ENCODE peak calls at places on chromosomes 5 and 9, in four cellular contexts. A is GM23248, X is GM23338, H is stomach. W is an unnamed sample. For H3K36me3, the result is how much of the 10 kb centered on the place peaks cover.

GRCh38 chr5:63959177-63959982 is 2.9 kb downstream of the HTR1A start:
- DNase-seq in A (no peak), X (peak), H (no peak), W (no peak)

GRCh38 chr5:147675168-147675567 is 107.4 kb downstream of the JAKMIP2 start:
- DNase-seq in A (no peak), X (no peak), H (no peak), W (no peak)

GRCh38 chr5:44389410-44389879 is at the start of gene FGF10:
- DNase-seq in A (peak), X (peak), H (no peak), W (no peak)

GRCh38 chr9:88694625-88695024 is 159.6 kb downstream of the NXNL2 start:
- DNase-seq in A (peak), X (no peak), H (no peak), W (no peak)

GRCh38 chr9:132744881-132745761 is 74.9 kb downstream of the GTF3C4 start:
- DNase-seq in A (peak), X (peak), H (no peak), W (no peak)

GRCh38 chr9:9904021-9904420 is 708.8 kb downstream of the PTPRD start:
- DNase-seq in A (no peak), X (no peak), H (no peak), W (no peak)

GRCh38 chr9:129422032-129422842 is 198.7 kb downstream of the C9orf50 start:
- DNase-seq in A (no peak), X (no peak), H (no peak), W (no peak)

GRCh38 chr5:107736608-107737007 is 65.9 kb upstream of the EFNA5 start:
- DNase-seq in A (no peak), X (no peak), H (no peak), W (no peak)

GRCh38 chr5:27172708-27173107 is 134.3 kb upstream of the CDH9 start:
- DNase-seq in A (no peak), X (no peak), H (no peak), W (no peak)

GRCh38 chr5:154380263-154380662 is 65.5 kb upstream of the SAP30L start:
- DNase-seq in A (no peak), X (no peak), H (no peak), W (no peak)

GRCh38 chr5:59724482-59725392 is 168.8 kb downstream of the PDE4D start:
- DNase-seq in A (peak), X (peak), H (no peak), W (no peak)

GRCh38 chr5:23064710-23065109 is 211.6 kb upstream of the CDH12 start:
- DNase-seq in A (no peak), X (no peak), H (no peak), W (no peak)

GRCh38 chr9:135484460-135485277 is 5.1 kb downstream of the PPP1R26 start:
- DNase-seq in A (no peak), X (no peak), H (no peak), W (no peak)

GRCh38 chr5:181243020-181243520 is 636 bp downstream of the RACK1 start:
- DNase-seq in A (peak), X (no peak), H (no peak), W (no peak)

GRCh38 chr9:95511232-95511951 is 5.4 kb downstream of the PTCH1 start:
- DNase-seq in A (peak), X (peak), H (peak), W (peak)

GRCh38 chr9:115137511-115137910 is 19.6 kb upstream of the TNC start:
- DNase-seq in A (no peak), X (no peak), H (no peak), W (no peak)

GRCh38 chr9:114504341-114505186 is 709 bp downstream of the WHRN start:
- DNase-seq in A (peak), X (peak), H (peak), W (peak)

GRCh38 chr9:73558471-73558870 is 406.8 kb downstream of the ANXA1 start:
- DNase-seq in A (no peak), X (no peak), H (no peak), W (no peak)

GRCh38 chr9:83937861-83938455 is 16.7 kb upstream of the KIF27 start:
- DNase-seq in A (peak), X (peak), H (no peak), W (peak)

GRCh38 chr5:140785905-140786686 is at the start of gene PCDHA1:
- DNase-seq in A (no peak), X (peak), H (no peak), W (no peak)

GRCh38 chr9:38087934-38088925 is 19.2 kb upstream of the SHB start:
- DNase-seq in A (peak), X (peak), H (peak), W (peak)

GRCh38 chr5:54007822-54008777 is 302.3 kb downstream of the ARL15 start:
- DNase-seq in A (peak), X (no peak), H (no peak), W (no peak)

GRCh38 chr5:68200288-68200687 is 15.3 kb upstream of the PIK3R1 start:
- DNase-seq in A (no peak), X (no peak), H (no peak), W (no peak)

GRCh38 chr5:91329273-91329672 is 53.8 kb downstream of the ARRDC3 start:
- DNase-seq in A (no peak), X (no peak), H (no peak), W (no peak)

GRCh38 chr5:165630211-165630866 is 2124.9 kb downstream of the MAT2B start:
- DNase-seq in A (peak), X (peak), H (peak), W (peak)

GRCh38 chr9:78261403-78262001 is 25.6 kb downstream of the CEP78 start:
- DNase-seq in A (peak), X (peak), H (no peak), W (no peak)

GRCh38 chr9:13033959-13034695 is 245.4 kb downstream of the MPDZ start:
- DNase-seq in A (peak), X (peak), H (peak), W (peak)

GRCh38 chr5:173963867-173964429 is 25.0 kb upstream of the C5orf47 start:
- DNase-seq in A (no peak), X (peak), H (no peak), W (peak)

GRCh38 chr5:122111513-122111912 is 17.8 kb upstream of the ZNF474 start:
- DNase-seq in A (no peak), X (no peak), H (no peak), W (no peak)

GRCh38 chr9:91179237-91180138 is 182.2 kb downstream of the AUH start:
- DNase-seq in A (peak), X (no peak), H (peak), W (no peak)

GRCh38 chr5:122493776-122494518 is 181.9 kb downstream of the SNCAIP start:
- DNase-seq in A (no peak), X (no peak), H (no peak), W (no peak)

GRCh38 chr5:33257807-33258491 is 182.8 kb upstream of the TARS1 start:
- DNase-seq in A (peak), X (no peak), H (no peak), W (no peak)

GRCh38 chr9:121604242-121604641 is 47.2 kb upstream of the DAB2IP start:
- DNase-seq in A (no peak), X (peak), H (peak), W (no peak)

GRCh38 chr9:108894225-108894997 is 32.3 kb downstream of the ACTL7A start:
- DNase-seq in A (no peak), X (no peak), H (no peak), W (no peak)
- H3K36me3 ChIP-seq in A (under half), X (half or more), H (half or more), W (under half)

GRCh38 chr9:70110194-70111041 is 66.8 kb downstream of the MAMDC2 start:
- DNase-seq in A (no peak), X (no peak), H (no peak), W (no peak)

GRCh38 chr9:70105142-70105541 is 61.5 kb downstream of the MAMDC2 start:
- DNase-seq in A (no peak), X (no peak), H (no peak), W (no peak)

GRCh38 chr9:70106571-70106970 is 62.9 kb downstream of the MAMDC2 start:
- DNase-seq in A (no peak), X (no peak), H (no peak), W (no peak)

GRCh38 chr9:70111042-70111602 is 67.5 kb downstream of the MAMDC2 start:
- DNase-seq in A (peak), X (peak), H (peak), W (peak)

DNA sequence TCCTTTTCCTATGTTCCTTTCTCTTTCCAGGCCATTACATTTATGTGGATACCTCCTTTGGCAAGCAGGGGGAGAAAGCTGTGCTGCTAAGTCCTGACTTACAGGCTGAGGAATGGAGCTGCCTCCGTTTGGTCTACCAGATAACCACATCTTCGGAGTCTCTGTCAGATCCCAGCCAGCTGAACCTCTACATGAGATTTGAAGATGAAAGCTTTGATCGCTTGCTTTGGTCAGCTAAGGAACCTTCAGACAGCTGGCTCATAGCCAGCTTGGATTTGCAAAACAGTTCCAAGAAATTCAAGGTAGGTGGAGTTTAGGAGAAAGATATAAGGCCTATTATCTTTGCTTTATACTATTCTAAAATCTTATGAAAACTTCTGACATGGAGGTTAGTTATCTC is 64.5 kb downstream of the MAMDC2 start:
- DNase-seq in A (no peak), X (no peak), H (no peak), W (no peak)
- H3K36me3 ChIP-seq in A (under half), X (under half), H (under half), W (under half)

GRCh38 chr5:126486332-126486731 is 63.1 kb downstream of the GRAMD2B start:
- DNase-seq in A (peak), X (no peak), H (no peak), W (no peak)
- H3K36me3 ChIP-seq in A (half or more), X (under half), H (half or more), W (under half)

DNA sequence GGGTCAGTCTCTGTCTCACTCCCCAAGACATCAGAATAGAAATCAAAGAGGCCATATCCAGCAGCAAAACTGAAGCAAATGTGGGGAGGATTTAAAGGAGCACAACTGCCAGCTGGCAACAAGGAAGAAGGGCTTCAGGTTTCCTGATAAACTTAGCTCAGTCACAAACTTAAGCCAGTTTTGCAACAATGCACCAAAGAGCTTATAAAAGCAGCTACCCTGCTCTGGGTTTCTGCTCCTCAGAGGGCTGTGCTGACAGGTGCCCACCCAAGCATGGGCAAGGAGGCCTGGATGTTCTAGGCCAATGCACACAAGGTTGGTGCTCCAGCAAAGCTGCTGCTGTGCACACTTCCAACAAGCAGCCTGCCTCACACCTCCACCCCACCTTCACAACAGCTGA is 132.9 kb downstream of the SIL1 start:
- DNase-seq in A (no peak), X (no peak), H (peak), W (no peak)
- H3K36me3 ChIP-seq in A (under half), X (under half), H (under half), W (under half)

W was measured in prostate gland.